ENCODE peak calls at places on chromosomes 12 and 14, in four cellular contexts. W is AML-193; U is CD8-positive, alpha-beta memory T cell; L is activated naive CD4-positive, alpha-beta T cell. Y is an unnamed sample.

GRCh38 chr12:19988918-19989317 is 379.4 kb upstream of the PDE3A start:
- DNase-seq in W (no peak), U (no peak), L (no peak), Y (no peak)

GRCh38 chr12:110314308-110314707 is 33.3 kb downstream of the ATP2A2 start:
- DNase-seq in W (peak; percentile 47), U (no peak), L (no peak), Y (peak; percentile 43)

GRCh38 chr14:69046468-69046867 is 67.4 kb upstream of the ACTN1 start:
- DNase-seq in W (no peak), U (no peak), L (no peak), Y (no peak)

GRCh38 chr12:124923906-124924734 is 9.7 kb upstream of the UBC start:
- DNase-seq in W (no peak), U (no peak), L (no peak), Y (no peak)

GRCh38 chr12:57740656-57741412 is 2.3 kb upstream of the AGAP2 start:
- DNase-seq in W (peak; percentile 62), U (peak; percentile 88), L (peak; percentile 49), Y (peak; percentile 93)

GRCh38 chr12:47296828-47297227 is 217.1 kb upstream of the AMIGO2 start:
- DNase-seq in W (no peak), U (no peak), L (no peak), Y (no peak)

GRCh38 chr14:75018684-75019083 is 16.0 kb downstream of the EIF2B2 start:
- DNase-seq in W (no peak), U (no peak), L (no peak), Y (no peak)

GRCh38 chr12:50174971-50175715 is 8.0 kb upstream of the CERS5 start:
- DNase-seq in W (peak; percentile 42), U (peak; percentile 48), L (no peak), Y (peak; percentile 85)

Y was measured in KBM-7.